ENCODE peak calls at places on chromosomes 4 and X, in seven cellular contexts. P, T, E, C, U, F and J are unnamed samples.

GRCh38 chr4:187396106-187396505 is 599.5 kb upstream of the ZFP42 start:
- DNase-seq in P (no peak), T (no peak), E (no peak), C (no peak), U (no peak), F (no peak), J (no peak)

GRCh38 chrX:110853610-110854009 is 58.0 kb upstream of the CHRDL1 start:
- DNase-seq in P (peak), T (peak), E (no peak), C (no peak), U (peak), F (peak), J (no peak)

GRCh38 chr4:38132140-38132673 is 172.0 kb downstream of the PTTG2 start:
- DNase-seq in P (no peak), T (peak), E (peak), C (peak), U (no peak), F (peak), J (peak)

GRCh38 chr4:158094413-158095110 is 78.3 kb downstream of the GASK1B start:
- DNase-seq in P (no peak), T (no peak), E (no peak), C (no peak), U (no peak), F (peak), J (no peak)

GRCh38 chr4:109746728-109747127 is 16.9 kb upstream of the PLA2G12A start:
- DNase-seq in P (no peak), T (no peak), E (no peak), C (no peak), U (no peak), F (no peak), J (no peak)

GRCh38 chrX:14028473-14028872 is 1.2 kb downstream of the GEMIN8 start:
- DNase-seq in P (no peak), T (no peak), E (no peak), C (no peak), U (no peak), F (no peak), J (no peak)

GRCh38 chr4:5900844-5901243 is 8.0 kb upstream of the CRMP1 start:
- DNase-seq in P (no peak), T (no peak), E (no peak), C (no peak), U (no peak), F (no peak), J (no peak)

GRCh38 chr4:98673978-98674377 is 15.6 kb upstream of the TSPAN5 start:
- DNase-seq in P (no peak), T (no peak), E (no peak), C (no peak), U (no peak), F (no peak), J (no peak)

GRCh38 chr4:11427201-11427996 is 1.3 kb downstream of the HS3ST1 start:
- DNase-seq in P (no peak), T (no peak), E (no peak), C (no peak), U (no peak), F (no peak), J (no peak)

GRCh38 chrX:111445485-111445884 is 33.5 kb upstream of the DCX start:
- DNase-seq in P (peak), T (no peak), E (no peak), C (no peak), U (peak), F (peak), J (no peak)

GRCh38 chr4:38667005-38667771 is 3.2 kb downstream of the KLF3 start:
- DNase-seq in P (peak), T (peak), E (peak), C (peak), U (peak), F (peak), J (peak)

GRCh38 chrX:105880491-105880890 is 58.2 kb downstream of the NRK start:
- DNase-seq in P (no peak), T (no peak), E (no peak), C (no peak), U (no peak), F (no peak), J (no peak)

GRCh38 chrX:104136241-104137019 is 20.4 kb downstream of the SLC25A53 start:
- DNase-seq in P (peak), T (no peak), E (peak), C (peak), U (peak), F (peak), J (peak)

GRCh38 chr4:67437974-67438713 is 107.2 kb downstream of the CENPC start:
- DNase-seq in P (no peak), T (no peak), E (no peak), C (no peak), U (no peak), F (peak), J (no peak)

GRCh38 chrX:1727531-1728027 is 112.7 kb downstream of the ASMT start:
- DNase-seq in P (no peak), T (no peak), E (no peak), C (no peak), U (no peak), F (peak), J (no peak)

GRCh38 chrX:104921606-104922205 is 298.8 kb downstream of the TEX13A start:
- DNase-seq in P (no peak), T (no peak), E (no peak), C (no peak), U (no peak), F (no peak), J (no peak)

GRCh38 chrX:68686684-68687045 is 39.2 kb downstream of the STARD8 start:
- DNase-seq in P (no peak), T (peak), E (no peak), C (no peak), U (no peak), F (no peak), J (no peak)

GRCh38 chr4:55312491-55313101 is 33.4 kb upstream of the SRD5A3 start:
- DNase-seq in P (peak), T (no peak), E (no peak), C (no peak), U (no peak), F (peak), J (no peak)

GRCh38 chr4:168811207-168811606 is 198.8 kb downstream of the CBR4 start:
- DNase-seq in P (no peak), T (no peak), E (no peak), C (no peak), U (no peak), F (no peak), J (no peak)

GRCh38 chr4:87026795-87027495 is 92.1 kb downstream of the AFF1 start:
- DNase-seq in P (no peak), T (no peak), E (no peak), C (no peak), U (no peak), F (no peak), J (no peak)

GRCh38 chr4:10197952-10198351 is 81.4 kb upstream of the WDR1 start:
- DNase-seq in P (no peak), T (no peak), E (no peak), C (no peak), U (no peak), F (no peak), J (no peak)

GRCh38 chrX:2457289-2458133 is 43.3 kb downstream of the DHRSX start:
- DNase-seq in P (no peak), T (no peak), E (no peak), C (no peak), U (no peak), F (no peak), J (no peak)

GRCh38 chr4:24262616-24263015 is 321.7 kb downstream of the DHX15 start:
- DNase-seq in P (no peak), T (no peak), E (no peak), C (no peak), U (no peak), F (peak), J (no peak)

GRCh38 chr4:139082750-139083532 is 67.4 kb downstream of the NOCT start:
- DNase-seq in P (peak), T (peak), E (peak), C (peak), U (peak), F (peak), J (peak)

GRCh38 chr4:20520901-20521300 is 179.4 kb upstream of the PACRGL start:
- DNase-seq in P (no peak), T (no peak), E (no peak), C (no peak), U (no peak), F (peak), J (no peak)